ENCODE peak calls at places on chromosome 12, in nine cellular contexts. O, K, C, N, I, G, D, X and R are unnamed samples.

GRCh38 chr12:56146492-56147460 is 5.6 kb upstream of the MYL6B start:
- DNase-seq in O (no peak), K (no peak), C (no peak), N (no peak), I (no peak), G (no peak), D (no peak), X (no peak), R (no peak)

GRCh38 chr12:108021129-108021528 is 108.0 kb upstream of the WSCD2 start:
- DNase-seq in O (no peak), K (no peak), C (no peak), N (no peak), I (no peak), G (no peak), D (no peak), X (no peak), R (no peak)

GRCh38 chr12:126385785-126386184 is 1320.5 kb downstream of the AACS start:
- DNase-seq in O (no peak), K (no peak), C (no peak), N (no peak), I (no peak), G (no peak), D (no peak), X (no peak), R (no peak)

GRCh38 chr12:66984962-66985361 is 284.2 kb upstream of the CAND1 start:
- DNase-seq in O (no peak), K (no peak), C (no peak), N (no peak), I (no peak), G (no peak), D (no peak), X (no peak), R (no peak)

GRCh38 chr12:462936-463705 is 3.4 kb downstream of the B4GALNT3 start:
- DNase-seq in O (peak), K (no peak), C (no peak), N (no peak), I (no peak), G (no peak), D (no peak), X (no peak), R (no peak)

GRCh38 chr12:81294325-81295190 is 216.7 kb downstream of the ACSS3 start:
- DNase-seq in O (no peak), K (no peak), C (no peak), N (no peak), I (no peak), G (no peak), D (no peak), X (no peak), R (no peak)

GRCh38 chr12:15526033-15526432 is 203.7 kb downstream of the PTPRO start:
- DNase-seq in O (peak), K (no peak), C (no peak), N (no peak), I (no peak), G (no peak), D (no peak), X (no peak), R (no peak)

GRCh38 chr12:2719405-2719804 is 75.4 kb upstream of the FKBP4 start:
- DNase-seq in O (no peak), K (no peak), C (no peak), N (no peak), I (no peak), G (no peak), D (no peak), X (no peak), R (no peak)

GRCh38 chr12:113328368-113328889 is 6.5 kb downstream of the SLC8B1 start:
- DNase-seq in O (no peak), K (no peak), C (no peak), N (no peak), I (no peak), G (no peak), D (no peak), X (no peak), R (no peak)

GRCh38 chr12:116677202-116677651 is 60.6 kb downstream of the SPRING1 start:
- DNase-seq in O (no peak), K (no peak), C (no peak), N (no peak), I (no peak), G (no peak), D (no peak), X (no peak), R (no peak)

GRCh38 chr12:47188576-47189441 is 109.0 kb upstream of the AMIGO2 start:
- DNase-seq in O (no peak), K (no peak), C (no peak), N (peak), I (no peak), G (no peak), D (no peak), X (no peak), R (no peak)

GRCh38 chr12:67621926-67622325 is 26.6 kb upstream of the DYRK2 start:
- DNase-seq in O (no peak), K (no peak), C (no peak), N (no peak), I (no peak), G (no peak), D (no peak), X (no peak), R (no peak)

GRCh38 chr12:112967306-112967705 is 11.0 kb upstream of the OAS2 start:
- DNase-seq in O (no peak), K (no peak), C (no peak), N (no peak), I (no peak), G (no peak), D (no peak), X (no peak), R (no peak)

GRCh38 chr12:52814710-52815155 is 817 bp upstream of the KRT4 start:
- DNase-seq in O (no peak), K (no peak), C (no peak), N (no peak), I (no peak), G (no peak), D (no peak), X (no peak), R (no peak)

GRCh38 chr12:12017135-12017581 is 53.6 kb upstream of the BCL2L14 start:
- DNase-seq in O (no peak), K (peak), C (no peak), N (no peak), I (no peak), G (no peak), D (no peak), X (no peak), R (no peak)

GRCh38 chr12:109775172-109775881 is 57.9 kb downstream of the TRPV4 start:
- DNase-seq in O (peak), K (peak), C (peak), N (peak), I (peak), G (peak), D (peak), X (peak), R (peak)

GRCh38 chr12:630656-631632 is 32.3 kb downstream of the NINJ2 start:
- DNase-seq in O (no peak), K (no peak), C (peak), N (no peak), I (peak), G (peak), D (peak), X (no peak), R (no peak)

GRCh38 chr12:107894589-107894988 is 120.1 kb downstream of the ASCL4 start:
- DNase-seq in O (no peak), K (no peak), C (no peak), N (no peak), I (no peak), G (no peak), D (no peak), X (no peak), R (no peak)

GRCh38 chr12:57214398-57214781 is 2.2 kb upstream of the NXPH4 start:
- DNase-seq in O (peak), K (peak), C (peak), N (no peak), I (peak), G (peak), D (no peak), X (peak), R (peak)

GRCh38 chr12:99915251-99916082 is 69.3 kb downstream of the ANKS1B start:
- DNase-seq in O (no peak), K (no peak), C (no peak), N (peak), I (no peak), G (no peak), D (no peak), X (no peak), R (no peak)

GRCh38 chr12:40827923-40828592 is 135.8 kb downstream of the CNTN1 start:
- DNase-seq in O (no peak), K (no peak), C (no peak), N (no peak), I (no peak), G (no peak), D (no peak), X (no peak), R (no peak)

GRCh38 chr12:121792607-121793500 is 634 bp downstream of the RHOF start:
- DNase-seq in O (no peak), K (no peak), C (no peak), N (no peak), I (peak), G (no peak), D (no peak), X (no peak), R (peak)

GRCh38 chr12:77837876-77838291 is 7.2 kb downstream of the NAV3 start:
- DNase-seq in O (no peak), K (no peak), C (no peak), N (peak), I (no peak), G (no peak), D (no peak), X (no peak), R (no peak)